ENCODE peak calls at places on chromosomes 11 and 22, in nine cellular contexts. B is HCT116; A is aorta; C is CD4-positive, alpha-beta memory T cell; V is right lobe of liver; Z is heart right ventricle; H is Peyer's patch; G is cardiac muscle cell; J is HAP-1. M is an unnamed sample.

GRCh38 chr22:37569921-37570660 is 9.8 kb downstream of the LGALS2 start:
- DNase-seq in G (no peak), J (peak; percentile 34), A (no peak), C (no peak), H (peak; percentile 83), Z (peak; percentile 37), B (no peak), V (peak; percentile 96), M (no peak)

GRCh38 chr22:41478891-41479521 is 10.1 kb downstream of the ACO2 start:
- DNase-seq in B (no peak), A (no peak), V (peak; percentile 71), C (no peak), J (no peak), G (peak; percentile 39), Z (no peak), H (no peak), M (peak; percentile 45)

GRCh38 chr11:120719348-120719747 is 207.8 kb downstream of the GRIK4 start:
- DNase-seq in B (no peak), J (no peak), Z (no peak), H (no peak), C (no peak), V (no peak), A (no peak), G (peak; percentile 8), M (no peak)

GRCh38 chr11:25667871-25668270 is 664.1 kb upstream of the ANO3 start:
- DNase-seq in C (no peak), Z (no peak), V (no peak), G (no peak), J (no peak), B (no peak), A (no peak), H (no peak), M (no peak)

GRCh38 chr11:5891216-5891800 is 1.7 kb upstream of the OR52E5 start:
- DNase-seq in J (no peak), B (no peak), Z (no peak), G (peak; percentile 15), V (no peak), C (peak; percentile 4), H (no peak), A (no peak), M (no peak)

GRCh38 chr11:79097279-79097875 is 343.5 kb downstream of the TENM4 start:
- DNase-seq in A (no peak), J (no peak), H (no peak), V (no peak), B (no peak), C (no peak), G (peak; percentile 69), Z (peak; percentile 24), M (no peak)

GRCh38 chr11:6864436-6864835 is 1.6 kb downstream of the OR10A2 start:
- DNase-seq in C (no peak), G (no peak), Z (no peak), A (no peak), J (no peak), H (no peak), V (no peak), B (no peak), M (no peak)

GRCh38 chr22:41469218-41469851 is 418 bp downstream of the ACO2 start:
- DNase-seq in C (no peak), V (no peak), A (no peak), J (peak; percentile 42), Z (peak; percentile 44), H (peak; percentile 79), B (no peak), G (peak; percentile 3), M (no peak)

GRCh38 chr11:2498750-2499149 is 53.9 kb downstream of the KCNQ1 start:
- DNase-seq in Z (no peak), G (no peak), A (no peak), V (no peak), H (no peak), B (no peak), J (no peak), C (no peak), M (no peak)
- H3K9me3 ChIP-seq in Z (peaks cover 29% of the 10 kb centered on the region), G (no peaks in the 10 kb centered on the region), A (peaks cover 4% of the 10 kb centered on the region), V (no peaks in the 10 kb centered on the region), H (no peaks in the 10 kb centered on the region), B (peaks cover 6% of the 10 kb centered on the region), J (peaks cover 2% of the 10 kb centered on the region), C (peaks cover 6% of the 10 kb centered on the region), M (no peaks in the 10 kb centered on the region)

GRCh38 chr11:97398246-97398645 is 1008.4 kb downstream of the JRKL start:
- DNase-seq in A (no peak), G (no peak), C (no peak), Z (no peak), J (no peak), H (no peak), B (no peak), V (no peak), M (no peak)
- H3K9me3 ChIP-seq in A (no peaks in the 10 kb centered on the region), G (no peaks in the 10 kb centered on the region), C (no peaks in the 10 kb centered on the region), Z (peaks cover 14% of the 10 kb centered on the region), J (no peaks in the 10 kb centered on the region), H (no peaks in the 10 kb centered on the region), B (peaks cover 4% of the 10 kb centered on the region), V (no peaks in the 10 kb centered on the region), M (no peaks in the 10 kb centered on the region)

GRCh38 chr11:65086809-65087208 is 2.8 kb downstream of the ZFPL1 start:
- DNase-seq in B (no peak), Z (no peak), G (no peak), J (no peak), V (no peak), C (no peak), H (no peak), A (no peak), M (no peak)

GRCh38 chr11:65089621-65090020 is 5.6 kb downstream of the ZFPL1 start:
- DNase-seq in C (no peak), V (no peak), J (no peak), B (no peak), H (no peak), Z (no peak), G (no peak), A (no peak), M (no peak)

GRCh38 chr11:65090628-65091027 is 5.4 kb upstream of the VPS51 start:
- DNase-seq in C (no peak), J (no peak), G (no peak), B (no peak), H (no peak), Z (no peak), V (no peak), A (no peak), M (no peak)

GRCh38 chr11:65087216-65087615 is 3.2 kb downstream of the ZFPL1 start:
- DNase-seq in H (no peak), C (no peak), J (no peak), B (no peak), V (no peak), Z (no peak), A (no peak), G (no peak), M (no peak)

GRCh38 chr11:65087827-65088226 is 3.8 kb downstream of the ZFPL1 start:
- DNase-seq in V (no peak), C (no peak), G (no peak), B (no peak), H (no peak), Z (no peak), J (no peak), A (no peak), M (no peak)
- H3K9me3 ChIP-seq in V (no peaks in the 10 kb centered on the region), C (no peaks in the 10 kb centered on the region), G (no peaks in the 10 kb centered on the region), B (no peaks in the 10 kb centered on the region), H (no peaks in the 10 kb centered on the region), Z (no peaks in the 10 kb centered on the region), J (no peaks in the 10 kb centered on the region), A (no peaks in the 10 kb centered on the region), M (no peaks in the 10 kb centered on the region)

GRCh38 chr22:47808236-47808845 is 1045.9 kb downstream of the TBC1D22A start:
- DNase-seq in Z (no peak), G (no peak), H (no peak), C (no peak), V (no peak), B (no peak), A (no peak), J (no peak), M (no peak)
- H3K9me3 ChIP-seq in Z (peaks cover 8% of the 10 kb centered on the region), G (no peaks in the 10 kb centered on the region), H (no peaks in the 10 kb centered on the region), C (no peaks in the 10 kb centered on the region), V (no peaks in the 10 kb centered on the region), B (no peaks in the 10 kb centered on the region), A (peaks cover 1% of the 10 kb centered on the region), J (no peaks in the 10 kb centered on the region), M (peaks cover 28% of the 10 kb centered on the region)

GRCh38 chr11:117068303-117068860 is 29.8 kb downstream of the SIK3 start:
- DNase-seq in A (no peak), J (no peak), B (no peak), Z (no peak), V (no peak), H (no peak), G (no peak), C (no peak), M (no peak)

GRCh38 chr11:117062503-117062902 is 35.7 kb downstream of the SIK3 start:
- DNase-seq in V (no peak), J (no peak), G (no peak), C (no peak), Z (no peak), A (no peak), B (no peak), H (no peak), M (no peak)

GRCh38 chr11:117061256-117061655 is 37.0 kb downstream of the SIK3 start:
- DNase-seq in J (no peak), V (no peak), G (no peak), Z (no peak), H (no peak), A (no peak), B (no peak), C (no peak), M (no peak)

GRCh38 chr11:117066959-117067358 is 31.3 kb downstream of the SIK3 start:
- DNase-seq in B (no peak), A (no peak), V (no peak), Z (no peak), J (no peak), C (no peak), G (no peak), H (no peak), M (no peak)

DNA sequence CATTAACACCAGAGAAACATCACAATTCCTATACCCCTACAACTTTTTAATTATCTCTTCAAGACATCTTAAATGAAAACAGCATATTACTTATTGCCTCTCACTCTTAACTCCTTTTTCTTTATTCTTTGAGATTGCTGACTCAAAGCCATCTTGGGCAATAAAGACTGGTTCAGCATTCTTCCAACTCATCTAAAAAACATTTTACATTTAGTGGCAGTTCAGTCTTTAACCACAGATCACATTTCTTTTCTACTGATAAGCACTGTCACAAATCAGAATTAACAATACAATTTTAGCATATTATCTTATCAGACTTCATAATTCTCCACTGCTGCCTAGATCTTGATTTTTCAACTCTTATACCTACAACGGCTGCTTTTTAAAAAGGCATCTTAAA is 34.0 kb downstream of the SIK3 start:
- DNase-seq in J (no peak), Z (no peak), V (no peak), B (no peak), H (no peak), C (no peak), G (peak; percentile 59), A (no peak), M (no peak)
- H3K9me3 ChIP-seq in J (no peaks in the 10 kb centered on the region), Z (no peaks in the 10 kb centered on the region), V (no peaks in the 10 kb centered on the region), B (no peaks in the 10 kb centered on the region), H (no peaks in the 10 kb centered on the region), C (no peaks in the 10 kb centered on the region), G (no peaks in the 10 kb centered on the region), A (no peaks in the 10 kb centered on the region), M (no peaks in the 10 kb centered on the region)